ENCODE peak calls at places on chromosomes 5 and 9, in five cellular contexts. One of them, this sample, is unnamed.
A peak's percentile ranks its signal among the peaks of the same experiment; 100 is the strongest.

GRCh38 chr5:170319281-170319680 is 21.7 kb upstream of the LCP2 start:
- DNase-seq in SK-N-SH: no peak
- DNase-seq in HepG2: no peak
- DNase-seq in HCT116: no peak
- DNase-seq in H1: no peak
- DNase-seq in this sample: no peak

GRCh38 chr5:612498-613424 is 621 bp downstream of the CEP72 start:
- DNase-seq in HepG2: no peak
- DNase-seq in HCT116: peak; percentile 16
- DNase-seq in SK-N-SH: no peak
- DNase-seq in H1: no peak
- DNase-seq in this sample: no peak

GRCh38 chr5:83095973-83096539 is 18.7 kb downstream of the XRCC4 start:
- DNase-seq in H1: no peak
- DNase-seq in HepG2: peak; percentile 28
- DNase-seq in SK-N-SH: no peak
- DNase-seq in HCT116: peak; percentile 74
- DNase-seq in this sample: no peak

GRCh38 chr9:3768286-3768685 is 242.5 kb upstream of the RFX3 start:
- DNase-seq in H1: no peak
- DNase-seq in HepG2: no peak
- DNase-seq in HCT116: no peak
- DNase-seq in SK-N-SH: no peak
- DNase-seq in this sample: no peak

GRCh38 chr5:39992617-39993203 is 567.9 kb upstream of the DAB2 start:
- DNase-seq in SK-N-SH: no peak
- DNase-seq in HepG2: no peak
- DNase-seq in HCT116: no peak
- DNase-seq in H1: no peak
- DNase-seq in this sample: no peak

GRCh38 chr9:4964540-4964939 is 20.5 kb upstream of the JAK2 start:
- DNase-seq in H1: no peak
- DNase-seq in SK-N-SH: no peak
- DNase-seq in HepG2: no peak
- DNase-seq in HCT116: no peak
- DNase-seq in this sample: no peak

GRCh38 chr5:150538007-150538917 is 30.3 kb downstream of the NDST1 start:
- DNase-seq in H1: no peak
- DNase-seq in HCT116: no peak
- DNase-seq in HepG2: no peak
- DNase-seq in SK-N-SH: no peak
- DNase-seq in this sample: no peak

GRCh38 chr9:136753371-136754058 is 4.5 kb downstream of the LCN8 start:
- DNase-seq in HepG2: no peak
- DNase-seq in H1: no peak
- DNase-seq in HCT116: no peak
- DNase-seq in SK-N-SH: no peak
- DNase-seq in this sample: no peak

GRCh38 chr5:57495688-57496087 is 13.1 kb upstream of the ACTBL2 start:
- DNase-seq in HepG2: no peak
- DNase-seq in HCT116: no peak
- DNase-seq in H1: no peak
- DNase-seq in SK-N-SH: no peak
- DNase-seq in this sample: no peak

DNA sequence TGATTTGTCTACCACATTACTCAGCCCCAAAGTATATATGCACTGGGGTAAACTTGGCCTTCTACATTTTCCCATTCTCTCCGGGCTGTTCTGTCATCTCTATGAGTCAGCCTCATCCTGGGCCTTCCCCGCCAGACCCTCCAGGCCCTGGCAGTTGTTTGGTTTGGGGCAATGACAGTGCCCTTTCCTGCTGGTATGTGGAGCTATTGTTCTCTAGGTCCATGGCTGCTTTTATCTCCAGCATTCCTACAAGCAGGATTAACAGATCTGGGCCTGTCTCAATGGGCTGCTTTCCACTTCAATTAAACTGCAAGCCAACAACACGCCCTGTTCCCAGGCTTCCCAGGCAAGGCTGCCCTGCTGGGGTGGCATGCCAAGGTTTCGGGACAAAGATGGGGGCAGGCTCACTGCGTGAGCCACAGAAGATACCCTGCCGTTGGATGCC is 136.4 kb downstream of the SLIT3 start:
- DNase-seq in HepG2: no peak
- DNase-seq in HCT116: no peak
- DNase-seq in H1: peak; percentile 33
- DNase-seq in SK-N-SH: no peak
- DNase-seq in this sample: no peak
- TF ChIP-seq JUND in HepG2: no peak
- TF ChIP-seq JUND in HCT116: no peak
- TF ChIP-seq JUND in H1: no peak
- TF ChIP-seq JUND in SK-N-SH: peak; percentile 92
- TF ChIP-seq JUND in this sample: no peak

DNA sequence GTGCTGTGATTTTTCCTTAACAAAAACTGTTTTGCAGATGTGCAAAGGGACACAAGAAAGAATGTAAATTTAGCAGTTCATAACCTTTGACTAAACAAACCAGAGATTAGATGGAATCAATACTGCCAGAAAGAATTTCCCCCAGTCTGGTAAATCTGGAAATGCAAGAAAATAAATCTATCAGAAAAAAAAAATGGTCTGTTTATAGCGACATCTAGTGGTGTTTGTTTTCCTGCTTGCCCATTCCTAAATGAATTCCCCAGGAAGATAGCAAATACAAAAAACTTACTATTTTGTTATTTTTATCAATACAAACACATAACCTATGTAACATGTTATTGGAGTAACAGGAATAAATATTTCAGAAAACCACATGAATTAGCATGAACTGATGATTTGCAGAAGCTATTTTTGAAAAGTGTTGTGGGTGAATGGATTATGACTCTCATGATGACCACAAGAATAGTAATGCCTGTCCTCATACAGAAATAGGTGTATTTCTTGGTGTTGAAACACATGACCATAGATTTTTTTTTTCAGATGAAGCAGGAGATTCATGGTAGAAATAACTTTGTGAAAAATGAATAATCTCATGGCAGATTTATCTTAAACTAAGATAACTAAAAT is 1703.8 kb downstream of the MAT2B start:
- DNase-seq in SK-N-SH: peak; percentile 30
- DNase-seq in H1: no peak
- DNase-seq in HCT116: no peak
- DNase-seq in HepG2: peak; percentile 3
- DNase-seq in this sample: no peak
- TF ChIP-seq JUND in SK-N-SH: no peak
- TF ChIP-seq JUND in H1: no peak
- TF ChIP-seq JUND in HCT116: no peak
- TF ChIP-seq JUND in HepG2: no peak
- TF ChIP-seq JUND in this sample: peak; percentile 79

DNA sequence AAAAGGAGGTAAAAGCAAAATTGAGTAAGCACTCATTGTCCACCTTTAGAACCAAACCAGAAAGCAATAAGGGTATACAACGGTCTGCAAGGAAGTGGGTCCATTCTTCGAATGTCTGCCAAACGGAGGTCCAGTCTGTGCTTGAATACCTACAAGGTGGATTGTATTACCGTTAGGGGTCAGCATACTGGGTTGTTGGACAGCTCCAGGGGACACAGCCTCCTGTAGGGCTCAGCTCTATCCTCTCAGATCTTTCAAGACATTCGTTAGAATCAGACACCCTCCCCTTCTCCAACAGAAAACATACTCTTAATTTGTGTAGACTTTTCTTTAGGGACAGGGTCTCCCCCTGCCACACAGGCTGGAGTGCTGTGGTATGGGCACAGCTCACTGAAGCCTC is 5.5 kb downstream of the ASTN2 start:
- DNase-seq in HCT116: no peak
- DNase-seq in SK-N-SH: no peak
- DNase-seq in HepG2: no peak
- DNase-seq in H1: no peak
- DNase-seq in this sample: no peak
- TF ChIP-seq JUND in HCT116: no peak
- TF ChIP-seq JUND in SK-N-SH: no peak
- TF ChIP-seq JUND in HepG2: no peak
- TF ChIP-seq JUND in H1: no peak
- TF ChIP-seq JUND in this sample: no peak

GRCh38 chr9:89080193-89080592 is 88.9 kb downstream of the S1PR3 start:
- DNase-seq in HCT116: no peak
- DNase-seq in H1: no peak
- DNase-seq in HepG2: no peak
- DNase-seq in SK-N-SH: no peak
- DNase-seq in this sample: no peak
- TF ChIP-seq JUND in HCT116: no peak
- TF ChIP-seq JUND in H1: no peak
- TF ChIP-seq JUND in HepG2: no peak
- TF ChIP-seq JUND in SK-N-SH: no peak
- TF ChIP-seq JUND in this sample: no peak

DNA sequence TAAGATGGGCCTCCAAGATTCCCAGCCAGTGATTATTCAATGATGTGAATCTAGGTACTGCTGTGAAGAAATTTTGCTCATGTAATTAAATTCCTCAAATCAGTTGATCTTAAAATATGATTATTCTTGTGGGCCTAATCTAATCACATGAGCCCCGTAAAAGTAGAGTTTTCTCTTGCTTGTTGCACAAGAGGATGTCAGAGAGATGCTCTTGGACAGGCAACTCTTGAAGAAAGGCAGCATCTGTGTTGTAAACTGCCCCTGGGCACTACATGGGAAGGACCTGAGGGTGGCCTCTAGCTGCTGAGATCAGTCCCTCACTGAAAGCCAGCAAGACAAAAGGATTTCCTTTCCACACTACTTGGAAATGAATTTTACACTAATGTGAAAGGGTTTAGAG is 132.9 kb downstream of the TRPM3 start:
- DNase-seq in SK-N-SH: no peak
- DNase-seq in HepG2: no peak
- DNase-seq in HCT116: no peak
- DNase-seq in H1: no peak
- DNase-seq in this sample: no peak
- TF ChIP-seq JUND in SK-N-SH: no peak
- TF ChIP-seq JUND in HepG2: no peak
- TF ChIP-seq JUND in HCT116: no peak
- TF ChIP-seq JUND in H1: no peak
- TF ChIP-seq JUND in this sample: no peak

GRCh38 chr9:94782367-94783120 is 56.0 kb downstream of the AOPEP start:
- DNase-seq in HepG2: no peak
- DNase-seq in H1: no peak
- DNase-seq in SK-N-SH: no peak
- DNase-seq in HCT116: no peak
- DNase-seq in this sample: no peak
- TF ChIP-seq JUND in HepG2: no peak
- TF ChIP-seq JUND in H1: no peak
- TF ChIP-seq JUND in SK-N-SH: no peak
- TF ChIP-seq JUND in HCT116: no peak
- TF ChIP-seq JUND in this sample: no peak

DNA sequence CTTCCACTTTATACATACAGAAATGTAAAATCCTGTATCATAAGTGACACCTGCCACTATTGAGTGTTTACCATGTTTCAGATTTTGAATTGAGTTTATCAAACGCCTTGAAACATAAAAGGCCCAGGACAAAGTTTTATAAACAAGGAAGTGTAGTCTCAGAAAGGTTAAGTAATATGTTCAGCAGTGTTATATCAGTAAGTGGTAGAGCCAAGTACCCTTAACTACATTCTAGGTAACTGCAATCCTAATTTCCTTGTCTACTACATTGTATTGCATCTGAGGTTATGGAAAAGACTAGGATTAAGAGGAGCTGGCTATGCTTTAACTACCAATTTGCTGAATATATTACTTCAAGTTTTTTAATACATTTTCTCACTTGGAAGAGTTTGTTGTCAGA is 641.6 kb downstream of the LRRC70 start:
- DNase-seq in HCT116: no peak
- DNase-seq in H1: no peak
- DNase-seq in HepG2: no peak
- DNase-seq in SK-N-SH: no peak
- DNase-seq in this sample: no peak
- TF ChIP-seq JUND in HCT116: no peak
- TF ChIP-seq JUND in H1: no peak
- TF ChIP-seq JUND in HepG2: no peak
- TF ChIP-seq JUND in SK-N-SH: no peak
- TF ChIP-seq JUND in this sample: no peak

GRCh38 chr9:20289416-20289815 is 332.9 kb downstream of the MLLT3 start:
- DNase-seq in HCT116: no peak
- DNase-seq in HepG2: no peak
- DNase-seq in SK-N-SH: no peak
- DNase-seq in H1: no peak
- DNase-seq in this sample: no peak

GRCh38 chr9:20286969-20287368 is 335.3 kb downstream of the MLLT3 start:
- DNase-seq in H1: no peak
- DNase-seq in HCT116: no peak
- DNase-seq in HepG2: peak; percentile 91
- DNase-seq in SK-N-SH: no peak
- DNase-seq in this sample: no peak

GRCh38 chr9:20290287-20290686 is 332.0 kb downstream of the MLLT3 start:
- DNase-seq in SK-N-SH: no peak
- DNase-seq in HCT116: no peak
- DNase-seq in H1: no peak
- DNase-seq in HepG2: no peak
- DNase-seq in this sample: no peak

GRCh38 chr9:20284601-20285289 is 337.6 kb downstream of the MLLT3 start:
- DNase-seq in H1: no peak
- DNase-seq in HepG2: no peak
- DNase-seq in HCT116: no peak
- DNase-seq in SK-N-SH: no peak
- DNase-seq in this sample: no peak

DNA sequence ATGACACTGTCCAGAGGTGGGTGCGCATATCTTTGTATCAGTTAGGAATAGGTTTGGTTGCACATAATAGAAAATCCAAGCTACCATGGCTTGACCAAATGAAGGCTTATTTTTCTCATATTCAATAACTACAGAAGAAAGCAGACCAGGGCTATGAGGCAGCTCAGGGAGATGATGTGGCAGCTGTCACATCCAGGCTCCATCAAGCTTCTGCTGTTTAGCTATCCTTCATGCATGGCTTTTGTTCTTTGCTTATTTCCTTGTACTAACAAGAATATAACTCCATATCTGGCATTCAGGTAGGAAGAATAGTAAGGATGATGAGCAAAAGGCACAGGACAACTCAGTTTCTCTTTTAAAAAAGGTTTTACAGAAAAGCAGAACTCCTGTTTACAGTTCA is 336.1 kb downstream of the MLLT3 start:
- DNase-seq in SK-N-SH: no peak
- DNase-seq in HCT116: no peak
- DNase-seq in HepG2: no peak
- DNase-seq in H1: no peak
- DNase-seq in this sample: no peak
- TF ChIP-seq JUND in SK-N-SH: no peak
- TF ChIP-seq JUND in HCT116: no peak
- TF ChIP-seq JUND in HepG2: no peak
- TF ChIP-seq JUND in H1: no peak
- TF ChIP-seq JUND in this sample: no peak

This sample was measured in T47D.